ENCODE peak calls at places on chromosomes 11 and 22, in ten cellular contexts. S, F, C, U, V, Q, X, B, W and I are unnamed samples.

GRCh38 chr11:102268083-102268984 is 49.0 kb upstream of the BIRC3 start:
- DNase-seq in F (peak), C (peak), U (peak), B (peak), W (peak), V (peak), Q (peak), X (peak), S (peak), I (peak)

GRCh38 chr11:27717377-27717776 is 17.1 kb upstream of the BDNF start:
- DNase-seq in V (no peak), U (no peak), Q (no peak), F (no peak), W (no peak), B (no peak), S (no peak), C (no peak), X (no peak), I (no peak)

GRCh38 chr11:128530119-128531091 is 57.0 kb downstream of the ETS1 start:
- DNase-seq in C (no peak), X (peak), S (no peak), Q (no peak), V (no peak), F (no peak), U (no peak), B (no peak), W (no peak), I (peak)

GRCh38 chr22:38467904-38468760 is at the start of gene KDELR3:
- DNase-seq in F (peak), C (peak), V (peak), W (peak), U (no peak), B (no peak), X (no peak), S (peak), Q (peak), I (peak)

GRCh38 chr11:61042537-61042936 is 59.8 kb upstream of the CD5 start:
- DNase-seq in U (no peak), F (no peak), W (no peak), X (no peak), V (no peak), Q (no peak), B (no peak), S (no peak), C (no peak), I (no peak)

GRCh38 chr22:23796461-23796860 is 9.7 kb downstream of the SMARCB1 start:
- DNase-seq in Q (no peak), X (no peak), F (no peak), W (peak), B (no peak), U (no peak), V (no peak), C (no peak), S (no peak), I (peak)

GRCh38 chr22:45783021-45783420 is 111.4 kb downstream of the ATXN10 start:
- DNase-seq in C (no peak), X (no peak), B (no peak), W (no peak), Q (no peak), F (no peak), V (no peak), S (no peak), U (no peak), I (no peak)

GRCh38 chr22:40533712-40534378 is 102.7 kb downstream of the MRTFA start:
- DNase-seq in V (no peak), X (no peak), W (peak), F (no peak), Q (peak), S (no peak), C (peak), U (no peak), B (no peak), I (peak)

GRCh38 chr11:62678770-62679696 is at the start of gene UBXN1:
- DNase-seq in S (peak), U (no peak), C (peak), F (peak), Q (peak), X (peak), W (peak), V (peak), B (peak), I (peak)

GRCh38 chr11:76803811-76804600 is 20.9 kb downstream of the TSKU start:
- DNase-seq in X (no peak), W (no peak), C (peak), V (no peak), Q (no peak), B (no peak), F (peak), U (no peak), S (no peak), I (peak)

GRCh38 chr11:32785262-32785661 is 9.2 kb downstream of the CCDC73 start:
- DNase-seq in V (no peak), S (no peak), U (no peak), W (no peak), B (no peak), F (no peak), X (no peak), Q (no peak), C (no peak), I (no peak)

GRCh38 chr11:131665344-131665968 is 295.0 kb downstream of the NTM start:
- DNase-seq in Q (no peak), X (no peak), F (no peak), W (no peak), S (no peak), B (no peak), V (no peak), U (no peak), C (no peak), I (no peak)

GRCh38 chr22:37018815-37019308 is 385 bp downstream of the TST start:
- DNase-seq in S (peak), U (no peak), V (peak), B (no peak), C (no peak), W (peak), Q (peak), F (peak), X (no peak), I (peak)

GRCh38 chr11:107430525-107430924 is 27.1 kb downstream of the CWF19L2 start:
- DNase-seq in F (no peak), X (no peak), V (no peak), B (no peak), U (no peak), W (no peak), Q (no peak), C (no peak), S (no peak), I (no peak)

GRCh38 chr22:31496007-31496734 is at the start of gene SFI1:
- DNase-seq in U (peak), S (peak), V (peak), C (peak), B (peak), W (peak), Q (peak), F (peak), X (peak), I (peak)

GRCh38 chr11:125272092-125272491 is 107.5 kb downstream of the PKNOX2 start:
- DNase-seq in X (peak), S (no peak), V (no peak), U (no peak), F (no peak), W (no peak), Q (no peak), B (no peak), C (no peak), I (no peak)

GRCh38 chr11:112277937-112278336 is 17.3 kb upstream of the PLET1 start:
- DNase-seq in Q (no peak), X (no peak), B (no peak), U (no peak), W (no peak), F (no peak), V (no peak), S (no peak), C (no peak), I (no peak)

GRCh38 chr11:90220391-90220790 is 2.5 kb downstream of the CHORDC1 start:
- DNase-seq in W (no peak), X (peak), U (no peak), C (no peak), B (no peak), S (no peak), F (no peak), Q (no peak), V (no peak), I (peak)

GRCh38 chr11:121119444-121119843 is 18.4 kb downstream of the TECTA start:
- DNase-seq in F (no peak), X (no peak), V (no peak), Q (no peak), B (no peak), C (no peak), S (no peak), W (no peak), U (no peak), I (no peak)

GRCh38 chr11:44595964-44596381 is 30.5 kb downstream of the CD82 start:
- DNase-seq in S (peak), C (no peak), V (no peak), Q (peak), B (no peak), X (no peak), U (no peak), F (no peak), W (no peak), I (peak)

GRCh38 chr22:20551805-20552449 is 44.5 kb downstream of the MED15 start:
- DNase-seq in F (no peak), C (peak), V (no peak), Q (no peak), X (no peak), S (peak), W (no peak), U (no peak), B (no peak), I (peak)